ENCODE peak calls at places on chromosomes 11 and 22, in seven cellular contexts. I is tibial artery, K is NCI-H524 treated with DMSO at 0.1 percent for 48 hours, E is NCI-H1417, M is AG04450, N is HCEC 1CT, G is uterus. L is an unnamed sample.

GRCh38 chr11:43976863-43977262 is 34.4 kb downstream of the C11orf96 start:
- DNase-seq in I (no peak), K (no peak), E (no peak), M (no peak), N (no peak), G (no peak), L (no peak)

GRCh38 chr11:60700689-60701508 is 1.5 kb downstream of the MS4A8 start:
- DNase-seq in I (no peak), K (no peak), E (peak), M (no peak), N (peak), G (no peak), L (peak)

GRCh38 chr22:24247564-24248344 is 2.9 kb upstream of the GGT5 start:
- DNase-seq in I (peak), K (no peak), E (peak), M (peak), N (peak), G (peak), L (peak)

GRCh38 chr11:72696866-72697428 is 22.7 kb upstream of the PDE2A start:
- DNase-seq in I (no peak), K (no peak), E (no peak), M (no peak), N (no peak), G (peak), L (peak)

GRCh38 chr22:29149841-29150555 is 55.7 kb upstream of the EMID1 start:
- DNase-seq in I (peak), K (no peak), E (no peak), M (no peak), N (no peak), G (peak), L (no peak)

GRCh38 chr11:1226226-1226961 is 3.5 kb downstream of the MUC5B start:
- DNase-seq in I (peak), K (no peak), E (no peak), M (no peak), N (no peak), G (no peak), L (no peak)

GRCh38 chr11:93700830-93701229 is 39.3 kb downstream of the CEP295 start:
- DNase-seq in I (no peak), K (no peak), E (no peak), M (no peak), N (peak), G (no peak), L (no peak)

GRCh38 chr11:67060111-67060522 is 3.5 kb downstream of the RHOD start:
- DNase-seq in I (no peak), K (no peak), E (no peak), M (no peak), N (no peak), G (no peak), L (peak)

GRCh38 chr11:74683941-74684481 is 47.2 kb downstream of the CHRDL2 start:
- DNase-seq in I (peak), K (no peak), E (no peak), M (no peak), N (peak), G (no peak), L (peak)

GRCh38 chr22:39132281-39132680 is 20.2 kb downstream of the CBX7 start:
- DNase-seq in I (peak), K (no peak), E (no peak), M (no peak), N (no peak), G (no peak), L (no peak)

GRCh38 chr11:104286129-104286528 is 122.2 kb upstream of the PDGFD start:
- DNase-seq in I (no peak), K (no peak), E (no peak), M (no peak), N (no peak), G (no peak), L (no peak)

GRCh38 chr11:77589521-77590193 is at the start of gene AQP11:
- DNase-seq in I (peak), K (no peak), E (peak), M (peak), N (peak), G (peak), L (peak)

GRCh38 chr11:115765803-115766239 is 261.6 kb upstream of the CADM1 start:
- DNase-seq in I (no peak), K (no peak), E (no peak), M (peak), N (no peak), G (no peak), L (peak)

GRCh38 chr11:24585192-24585591 is 88.3 kb downstream of the LUZP2 start:
- DNase-seq in I (no peak), K (no peak), E (no peak), M (no peak), N (no peak), G (no peak), L (no peak)

L was measured in ELR.